ENCODE peak calls at places on chromosomes 12 and 14, in four cellular contexts. One of them, this sample, is unnamed.

GRCh38 chr14:31159682-31160296 is 47.8 kb downstream of the HECTD1 start:
- DNase-seq in iris pigment epithelial cell: peak; percentile 78
- DNase-seq in activated CD4-positive, alpha-beta memory T cell treated with anti-CD3 and anti-CD28 coated beads, Interleukin-2, amount 10 ng/mL, durations not matched to agents 7 days and 5 days: no peak
- DNase-seq in stimulated activated CD8-positive, alpha-beta memory T cell treated with anti-CD3 and anti-CD28 coated beads, Interleukin-7, amount 100 ng/mL, for 1 hour: no peak
- DNase-seq in this sample: peak; percentile 35

GRCh38 chr12:96516472-96517417 is 27.4 kb downstream of the CFAP54 start:
- DNase-seq in activated CD4-positive, alpha-beta memory T cell treated with anti-CD3 and anti-CD28 coated beads, Interleukin-2, amount 10 ng/mL, durations not matched to agents 7 days and 5 days: peak; percentile 92
- DNase-seq in iris pigment epithelial cell: peak; percentile 81
- DNase-seq in stimulated activated CD8-positive, alpha-beta memory T cell treated with anti-CD3 and anti-CD28 coated beads, Interleukin-7, amount 100 ng/mL, for 1 hour: peak; percentile 68
- DNase-seq in this sample: peak; percentile 79

GRCh38 chr14:104171948-104172347 is 33.6 kb downstream of the KIF26A start:
- DNase-seq in stimulated activated CD8-positive, alpha-beta memory T cell treated with anti-CD3 and anti-CD28 coated beads, Interleukin-7, amount 100 ng/mL, for 1 hour: no peak
- DNase-seq in iris pigment epithelial cell: no peak
- DNase-seq in activated CD4-positive, alpha-beta memory T cell treated with anti-CD3 and anti-CD28 coated beads, Interleukin-2, amount 10 ng/mL, durations not matched to agents 7 days and 5 days: no peak
- DNase-seq in this sample: no peak

GRCh38 chr14:81416233-81416927 is 16.3 kb upstream of the STON2 start:
- DNase-seq in iris pigment epithelial cell: no peak
- DNase-seq in stimulated activated CD8-positive, alpha-beta memory T cell treated with anti-CD3 and anti-CD28 coated beads, Interleukin-7, amount 100 ng/mL, for 1 hour: no peak
- DNase-seq in activated CD4-positive, alpha-beta memory T cell treated with anti-CD3 and anti-CD28 coated beads, Interleukin-2, amount 10 ng/mL, durations not matched to agents 7 days and 5 days: no peak
- DNase-seq in this sample: no peak

GRCh38 chr12:65464930-65465329 is 186.4 kb downstream of the MSRB3 start:
- DNase-seq in stimulated activated CD8-positive, alpha-beta memory T cell treated with anti-CD3 and anti-CD28 coated beads, Interleukin-7, amount 100 ng/mL, for 1 hour: no peak
- DNase-seq in iris pigment epithelial cell: peak; percentile 95
- DNase-seq in activated CD4-positive, alpha-beta memory T cell treated with anti-CD3 and anti-CD28 coated beads, Interleukin-2, amount 10 ng/mL, durations not matched to agents 7 days and 5 days: no peak
- DNase-seq in this sample: no peak

GRCh38 chr14:23358042-23358441 is 5.4 kb upstream of the SLC22A17 start:
- DNase-seq in stimulated activated CD8-positive, alpha-beta memory T cell treated with anti-CD3 and anti-CD28 coated beads, Interleukin-7, amount 100 ng/mL, for 1 hour: no peak
- DNase-seq in iris pigment epithelial cell: no peak
- DNase-seq in activated CD4-positive, alpha-beta memory T cell treated with anti-CD3 and anti-CD28 coated beads, Interleukin-2, amount 10 ng/mL, durations not matched to agents 7 days and 5 days: no peak
- DNase-seq in this sample: no peak

GRCh38 chr12:74365178-74365964 is 172.3 kb upstream of the ATXN7L3B start:
- DNase-seq in iris pigment epithelial cell: peak; percentile 63
- DNase-seq in stimulated activated CD8-positive, alpha-beta memory T cell treated with anti-CD3 and anti-CD28 coated beads, Interleukin-7, amount 100 ng/mL, for 1 hour: no peak
- DNase-seq in activated CD4-positive, alpha-beta memory T cell treated with anti-CD3 and anti-CD28 coated beads, Interleukin-2, amount 10 ng/mL, durations not matched to agents 7 days and 5 days: no peak
- DNase-seq in this sample: no peak

GRCh38 chr12:19962192-19962591 is 406.1 kb upstream of the PDE3A start:
- DNase-seq in stimulated activated CD8-positive, alpha-beta memory T cell treated with anti-CD3 and anti-CD28 coated beads, Interleukin-7, amount 100 ng/mL, for 1 hour: no peak
- DNase-seq in activated CD4-positive, alpha-beta memory T cell treated with anti-CD3 and anti-CD28 coated beads, Interleukin-2, amount 10 ng/mL, durations not matched to agents 7 days and 5 days: no peak
- DNase-seq in iris pigment epithelial cell: no peak
- DNase-seq in this sample: no peak

GRCh38 chr14:71250791-71251190 is 343.5 kb downstream of the PCNX1 start:
- DNase-seq in iris pigment epithelial cell: no peak
- DNase-seq in activated CD4-positive, alpha-beta memory T cell treated with anti-CD3 and anti-CD28 coated beads, Interleukin-2, amount 10 ng/mL, durations not matched to agents 7 days and 5 days: no peak
- DNase-seq in stimulated activated CD8-positive, alpha-beta memory T cell treated with anti-CD3 and anti-CD28 coated beads, Interleukin-7, amount 100 ng/mL, for 1 hour: no peak
- DNase-seq in this sample: no peak

GRCh38 chr12:42565633-42566032 is 23.9 kb downstream of the PRICKLE1 start:
- DNase-seq in activated CD4-positive, alpha-beta memory T cell treated with anti-CD3 and anti-CD28 coated beads, Interleukin-2, amount 10 ng/mL, durations not matched to agents 7 days and 5 days: no peak
- DNase-seq in iris pigment epithelial cell: no peak
- DNase-seq in stimulated activated CD8-positive, alpha-beta memory T cell treated with anti-CD3 and anti-CD28 coated beads, Interleukin-7, amount 100 ng/mL, for 1 hour: no peak
- DNase-seq in this sample: no peak

GRCh38 chr14:38409081-38409705 is 153.3 kb upstream of the CLEC14A start:
- DNase-seq in activated CD4-positive, alpha-beta memory T cell treated with anti-CD3 and anti-CD28 coated beads, Interleukin-2, amount 10 ng/mL, durations not matched to agents 7 days and 5 days: no peak
- DNase-seq in iris pigment epithelial cell: peak; percentile 63
- DNase-seq in stimulated activated CD8-positive, alpha-beta memory T cell treated with anti-CD3 and anti-CD28 coated beads, Interleukin-7, amount 100 ng/mL, for 1 hour: no peak
- DNase-seq in this sample: no peak

GRCh38 chr14:102891111-102891510 is 31.4 kb upstream of the AMN start:
- DNase-seq in stimulated activated CD8-positive, alpha-beta memory T cell treated with anti-CD3 and anti-CD28 coated beads, Interleukin-7, amount 100 ng/mL, for 1 hour: no peak
- DNase-seq in activated CD4-positive, alpha-beta memory T cell treated with anti-CD3 and anti-CD28 coated beads, Interleukin-2, amount 10 ng/mL, durations not matched to agents 7 days and 5 days: no peak
- DNase-seq in iris pigment epithelial cell: no peak
- DNase-seq in this sample: no peak

GRCh38 chr14:105343194-105343593 is 28.6 kb downstream of the PACS2 start:
- DNase-seq in iris pigment epithelial cell: no peak
- DNase-seq in activated CD4-positive, alpha-beta memory T cell treated with anti-CD3 and anti-CD28 coated beads, Interleukin-2, amount 10 ng/mL, durations not matched to agents 7 days and 5 days: no peak
- DNase-seq in stimulated activated CD8-positive, alpha-beta memory T cell treated with anti-CD3 and anti-CD28 coated beads, Interleukin-7, amount 100 ng/mL, for 1 hour: no peak
- DNase-seq in this sample: no peak

GRCh38 chr14:101972126-101972785 is 7.9 kb downstream of the DYNC1H1 start:
- DNase-seq in iris pigment epithelial cell: peak; percentile 100
- DNase-seq in activated CD4-positive, alpha-beta memory T cell treated with anti-CD3 and anti-CD28 coated beads, Interleukin-2, amount 10 ng/mL, durations not matched to agents 7 days and 5 days: no peak
- DNase-seq in stimulated activated CD8-positive, alpha-beta memory T cell treated with anti-CD3 and anti-CD28 coated beads, Interleukin-7, amount 100 ng/mL, for 1 hour: no peak
- DNase-seq in this sample: peak; percentile 88

GRCh38 chr14:42112108-42112507 is 505.4 kb downstream of the LRFN5 start:
- DNase-seq in iris pigment epithelial cell: peak; percentile 9
- DNase-seq in stimulated activated CD8-positive, alpha-beta memory T cell treated with anti-CD3 and anti-CD28 coated beads, Interleukin-7, amount 100 ng/mL, for 1 hour: no peak
- DNase-seq in activated CD4-positive, alpha-beta memory T cell treated with anti-CD3 and anti-CD28 coated beads, Interleukin-2, amount 10 ng/mL, durations not matched to agents 7 days and 5 days: no peak
- DNase-seq in this sample: no peak

GRCh38 chr14:96792581-96792980 is 4.6 kb upstream of the VRK1 start:
- DNase-seq in activated CD4-positive, alpha-beta memory T cell treated with anti-CD3 and anti-CD28 coated beads, Interleukin-2, amount 10 ng/mL, durations not matched to agents 7 days and 5 days: no peak
- DNase-seq in stimulated activated CD8-positive, alpha-beta memory T cell treated with anti-CD3 and anti-CD28 coated beads, Interleukin-7, amount 100 ng/mL, for 1 hour: no peak
- DNase-seq in iris pigment epithelial cell: no peak
- DNase-seq in this sample: no peak

GRCh38 chr14:95313707-95314106 is 6.0 kb downstream of the CLMN start:
- DNase-seq in activated CD4-positive, alpha-beta memory T cell treated with anti-CD3 and anti-CD28 coated beads, Interleukin-2, amount 10 ng/mL, durations not matched to agents 7 days and 5 days: no peak
- DNase-seq in stimulated activated CD8-positive, alpha-beta memory T cell treated with anti-CD3 and anti-CD28 coated beads, Interleukin-7, amount 100 ng/mL, for 1 hour: no peak
- DNase-seq in iris pigment epithelial cell: peak; percentile 74
- DNase-seq in this sample: no peak

GRCh38 chr12:130157998-130158774 is 4.1 kb upstream of the FZD10 start:
- DNase-seq in activated CD4-positive, alpha-beta memory T cell treated with anti-CD3 and anti-CD28 coated beads, Interleukin-2, amount 10 ng/mL, durations not matched to agents 7 days and 5 days: no peak
- DNase-seq in stimulated activated CD8-positive, alpha-beta memory T cell treated with anti-CD3 and anti-CD28 coated beads, Interleukin-7, amount 100 ng/mL, for 1 hour: no peak
- DNase-seq in iris pigment epithelial cell: no peak
- DNase-seq in this sample: no peak

GRCh38 chr12:24760162-24760561 is 188.7 kb downstream of the BCAT1 start:
- DNase-seq in activated CD4-positive, alpha-beta memory T cell treated with anti-CD3 and anti-CD28 coated beads, Interleukin-2, amount 10 ng/mL, durations not matched to agents 7 days and 5 days: no peak
- DNase-seq in stimulated activated CD8-positive, alpha-beta memory T cell treated with anti-CD3 and anti-CD28 coated beads, Interleukin-7, amount 100 ng/mL, for 1 hour: no peak
- DNase-seq in iris pigment epithelial cell: no peak
- DNase-seq in this sample: no peak

GRCh38 chr14:36716614-36717184 is 55.0 kb downstream of the PAX9 start:
- DNase-seq in iris pigment epithelial cell: no peak
- DNase-seq in activated CD4-positive, alpha-beta memory T cell treated with anti-CD3 and anti-CD28 coated beads, Interleukin-2, amount 10 ng/mL, durations not matched to agents 7 days and 5 days: no peak
- DNase-seq in stimulated activated CD8-positive, alpha-beta memory T cell treated with anti-CD3 and anti-CD28 coated beads, Interleukin-7, amount 100 ng/mL, for 1 hour: no peak
- DNase-seq in this sample: no peak

GRCh38 chr12:131131808-131132117 is 178.1 kb downstream of the ADGRD1 start:
- DNase-seq in activated CD4-positive, alpha-beta memory T cell treated with anti-CD3 and anti-CD28 coated beads, Interleukin-2, amount 10 ng/mL, durations not matched to agents 7 days and 5 days: peak; percentile 10
- DNase-seq in stimulated activated CD8-positive, alpha-beta memory T cell treated with anti-CD3 and anti-CD28 coated beads, Interleukin-7, amount 100 ng/mL, for 1 hour: no peak
- DNase-seq in iris pigment epithelial cell: no peak
- DNase-seq in this sample: no peak

GRCh38 chr12:131112016-131112415 is 158.3 kb downstream of the ADGRD1 start:
- DNase-seq in activated CD4-positive, alpha-beta memory T cell treated with anti-CD3 and anti-CD28 coated beads, Interleukin-2, amount 10 ng/mL, durations not matched to agents 7 days and 5 days: no peak
- DNase-seq in stimulated activated CD8-positive, alpha-beta memory T cell treated with anti-CD3 and anti-CD28 coated beads, Interleukin-7, amount 100 ng/mL, for 1 hour: no peak
- DNase-seq in iris pigment epithelial cell: no peak
- DNase-seq in this sample: no peak

GRCh38 chr12:105253882-105254513 is 18.0 kb upstream of the APPL2 start:
- DNase-seq in iris pigment epithelial cell: peak; percentile 65
- DNase-seq in stimulated activated CD8-positive, alpha-beta memory T cell treated with anti-CD3 and anti-CD28 coated beads, Interleukin-7, amount 100 ng/mL, for 1 hour: no peak
- DNase-seq in activated CD4-positive, alpha-beta memory T cell treated with anti-CD3 and anti-CD28 coated beads, Interleukin-2, amount 10 ng/mL, durations not matched to agents 7 days and 5 days: no peak
- DNase-seq in this sample: peak; percentile 31

GRCh38 chr12:113103756-113104450 is 31.7 kb downstream of the RASAL1 start:
- DNase-seq in iris pigment epithelial cell: no peak
- DNase-seq in activated CD4-positive, alpha-beta memory T cell treated with anti-CD3 and anti-CD28 coated beads, Interleukin-2, amount 10 ng/mL, durations not matched to agents 7 days and 5 days: peak; percentile 70
- DNase-seq in stimulated activated CD8-positive, alpha-beta memory T cell treated with anti-CD3 and anti-CD28 coated beads, Interleukin-7, amount 100 ng/mL, for 1 hour: no peak
- DNase-seq in this sample: no peak

GRCh38 chr12:1907652-1908611 is 10.5 kb downstream of the CACNA2D4 start:
- DNase-seq in activated CD4-positive, alpha-beta memory T cell treated with anti-CD3 and anti-CD28 coated beads, Interleukin-2, amount 10 ng/mL, durations not matched to agents 7 days and 5 days: peak; percentile 18
- DNase-seq in iris pigment epithelial cell: no peak
- DNase-seq in stimulated activated CD8-positive, alpha-beta memory T cell treated with anti-CD3 and anti-CD28 coated beads, Interleukin-7, amount 100 ng/mL, for 1 hour: no peak
- DNase-seq in this sample: no peak

GRCh38 chr12:34163443-34163842 is 141.1 kb downstream of the ALG10 start:
- DNase-seq in activated CD4-positive, alpha-beta memory T cell treated with anti-CD3 and anti-CD28 coated beads, Interleukin-2, amount 10 ng/mL, durations not matched to agents 7 days and 5 days: no peak
- DNase-seq in iris pigment epithelial cell: no peak
- DNase-seq in stimulated activated CD8-positive, alpha-beta memory T cell treated with anti-CD3 and anti-CD28 coated beads, Interleukin-7, amount 100 ng/mL, for 1 hour: no peak
- DNase-seq in this sample: no peak

GRCh38 chr14:89625988-89626806 is 209.2 kb upstream of the FOXN3 start:
- DNase-seq in stimulated activated CD8-positive, alpha-beta memory T cell treated with anti-CD3 and anti-CD28 coated beads, Interleukin-7, amount 100 ng/mL, for 1 hour: no peak
- DNase-seq in iris pigment epithelial cell: no peak
- DNase-seq in activated CD4-positive, alpha-beta memory T cell treated with anti-CD3 and anti-CD28 coated beads, Interleukin-2, amount 10 ng/mL, durations not matched to agents 7 days and 5 days: no peak
- DNase-seq in this sample: no peak

GRCh38 chr14:104690266-104690711 is 871 bp downstream of the INF2 start:
- DNase-seq in iris pigment epithelial cell: no peak
- DNase-seq in stimulated activated CD8-positive, alpha-beta memory T cell treated with anti-CD3 and anti-CD28 coated beads, Interleukin-7, amount 100 ng/mL, for 1 hour: no peak
- DNase-seq in activated CD4-positive, alpha-beta memory T cell treated with anti-CD3 and anti-CD28 coated beads, Interleukin-2, amount 10 ng/mL, durations not matched to agents 7 days and 5 days: no peak
- DNase-seq in this sample: no peak

GRCh38 chr14:30426463-30426862 is 132.5 kb upstream of the G2E3 start:
- DNase-seq in stimulated activated CD8-positive, alpha-beta memory T cell treated with anti-CD3 and anti-CD28 coated beads, Interleukin-7, amount 100 ng/mL, for 1 hour: no peak
- DNase-seq in iris pigment epithelial cell: no peak
- DNase-seq in activated CD4-positive, alpha-beta memory T cell treated with anti-CD3 and anti-CD28 coated beads, Interleukin-2, amount 10 ng/mL, durations not matched to agents 7 days and 5 days: no peak
- DNase-seq in this sample: no peak

GRCh38 chr12:59724011-59724703 is 128.3 kb downstream of the SLC16A7 start:
- DNase-seq in activated CD4-positive, alpha-beta memory T cell treated with anti-CD3 and anti-CD28 coated beads, Interleukin-2, amount 10 ng/mL, durations not matched to agents 7 days and 5 days: no peak
- DNase-seq in stimulated activated CD8-positive, alpha-beta memory T cell treated with anti-CD3 and anti-CD28 coated beads, Interleukin-7, amount 100 ng/mL, for 1 hour: no peak
- DNase-seq in iris pigment epithelial cell: no peak
- DNase-seq in this sample: no peak

GRCh38 chr14:93337143-93337753 is 4.4 kb upstream of the BTBD7 start:
- DNase-seq in stimulated activated CD8-positive, alpha-beta memory T cell treated with anti-CD3 and anti-CD28 coated beads, Interleukin-7, amount 100 ng/mL, for 1 hour: no peak
- DNase-seq in activated CD4-positive, alpha-beta memory T cell treated with anti-CD3 and anti-CD28 coated beads, Interleukin-2, amount 10 ng/mL, durations not matched to agents 7 days and 5 days: no peak
- DNase-seq in iris pigment epithelial cell: no peak
- DNase-seq in this sample: no peak

GRCh38 chr12:110555509-110556406 is 27.4 kb downstream of the PPTC7 start:
- DNase-seq in iris pigment epithelial cell: peak; percentile 87
- DNase-seq in stimulated activated CD8-positive, alpha-beta memory T cell treated with anti-CD3 and anti-CD28 coated beads, Interleukin-7, amount 100 ng/mL, for 1 hour: no peak
- DNase-seq in activated CD4-positive, alpha-beta memory T cell treated with anti-CD3 and anti-CD28 coated beads, Interleukin-2, amount 10 ng/mL, durations not matched to agents 7 days and 5 days: no peak
- DNase-seq in this sample: no peak

GRCh38 chr12:81221681-81222080 is 143.8 kb downstream of the ACSS3 start:
- DNase-seq in activated CD4-positive, alpha-beta memory T cell treated with anti-CD3 and anti-CD28 coated beads, Interleukin-2, amount 10 ng/mL, durations not matched to agents 7 days and 5 days: no peak
- DNase-seq in stimulated activated CD8-positive, alpha-beta memory T cell treated with anti-CD3 and anti-CD28 coated beads, Interleukin-7, amount 100 ng/mL, for 1 hour: no peak
- DNase-seq in iris pigment epithelial cell: no peak
- DNase-seq in this sample: no peak

GRCh38 chr12:18068355-18068754 is 21.6 kb downstream of the RERGL start:
- DNase-seq in iris pigment epithelial cell: no peak
- DNase-seq in stimulated activated CD8-positive, alpha-beta memory T cell treated with anti-CD3 and anti-CD28 coated beads, Interleukin-7, amount 100 ng/mL, for 1 hour: no peak
- DNase-seq in activated CD4-positive, alpha-beta memory T cell treated with anti-CD3 and anti-CD28 coated beads, Interleukin-2, amount 10 ng/mL, durations not matched to agents 7 days and 5 days: no peak
- DNase-seq in this sample: no peak

GRCh38 chr14:103067231-103067954 is 10.0 kb upstream of the CDC42BPB start:
- DNase-seq in activated CD4-positive, alpha-beta memory T cell treated with anti-CD3 and anti-CD28 coated beads, Interleukin-2, amount 10 ng/mL, durations not matched to agents 7 days and 5 days: no peak
- DNase-seq in iris pigment epithelial cell: no peak
- DNase-seq in stimulated activated CD8-positive, alpha-beta memory T cell treated with anti-CD3 and anti-CD28 coated beads, Interleukin-7, amount 100 ng/mL, for 1 hour: no peak
- DNase-seq in this sample: peak; percentile 42

GRCh38 chr14:89232366-89233070 is 184.5 kb downstream of the FOXN3 start:
- DNase-seq in iris pigment epithelial cell: peak; percentile 64
- DNase-seq in stimulated activated CD8-positive, alpha-beta memory T cell treated with anti-CD3 and anti-CD28 coated beads, Interleukin-7, amount 100 ng/mL, for 1 hour: no peak
- DNase-seq in activated CD4-positive, alpha-beta memory T cell treated with anti-CD3 and anti-CD28 coated beads, Interleukin-2, amount 10 ng/mL, durations not matched to agents 7 days and 5 days: no peak
- DNase-seq in this sample: no peak

GRCh38 chr14:55572578-55572977 is 7.4 kb upstream of the KTN1 start:
- DNase-seq in stimulated activated CD8-positive, alpha-beta memory T cell treated with anti-CD3 and anti-CD28 coated beads, Interleukin-7, amount 100 ng/mL, for 1 hour: no peak
- DNase-seq in activated CD4-positive, alpha-beta memory T cell treated with anti-CD3 and anti-CD28 coated beads, Interleukin-2, amount 10 ng/mL, durations not matched to agents 7 days and 5 days: no peak
- DNase-seq in iris pigment epithelial cell: no peak
- DNase-seq in this sample: no peak

GRCh38 chr12:95574030-95574429 is 22.8 kb upstream of the USP44 start:
- DNase-seq in iris pigment epithelial cell: no peak
- DNase-seq in stimulated activated CD8-positive, alpha-beta memory T cell treated with anti-CD3 and anti-CD28 coated beads, Interleukin-7, amount 100 ng/mL, for 1 hour: no peak
- DNase-seq in activated CD4-positive, alpha-beta memory T cell treated with anti-CD3 and anti-CD28 coated beads, Interleukin-2, amount 10 ng/mL, durations not matched to agents 7 days and 5 days: no peak
- DNase-seq in this sample: no peak

This sample was measured in T1000.